ENCODE peak calls at places on chromosomes 6 and 20, in five cellular contexts. T, K, M, G and N are unnamed samples.

GRCh38 chr6:116136933-116137340 is 11.0 kb upstream of the COL10A1 start:
- DNase-seq in T (no peak), K (no peak), M (no peak), G (no peak), N (no peak)

GRCh38 chr6:159594106-159594749 is 98.8 kb downstream of the SOD2 start:
- DNase-seq in T (peak; percentile 33), K (no peak), M (no peak), G (no peak), N (peak; percentile 5)

GRCh38 chr20:43993552-43993951 is 78.9 kb downstream of the TOX2 start:
- DNase-seq in T (no peak), K (no peak), M (no peak), G (no peak), N (no peak)

GRCh38 chr6:129280719-129281118 is 397.8 kb downstream of the LAMA2 start:
- DNase-seq in T (no peak), K (no peak), M (no peak), G (no peak), N (no peak)

GRCh38 chr20:41145317-41145716 is 8.0 kb downstream of the PLCG1 start:
- DNase-seq in T (no peak), K (no peak), M (no peak), G (no peak), N (no peak)

GRCh38 chr20:47496118-47496517 is 5.6 kb upstream of the NCOA3 start:
- DNase-seq in T (no peak), K (no peak), M (no peak), G (no peak), N (no peak)

GRCh38 chr6:158008894-158009891 is 27.5 kb downstream of the SYNJ2 start:
- DNase-seq in T (no peak), K (no peak), M (peak; percentile 80), G (peak; percentile 72), N (no peak)

GRCh38 chr6:98834060-98835031 is at the start of gene POU3F2:
- DNase-seq in T (no peak), K (peak; percentile 75), M (peak; percentile 85), G (peak; percentile 88), N (peak; percentile 76)

GRCh38 chr6:140052757-140053729 is 678.6 kb upstream of the CITED2 start:
- DNase-seq in T (no peak), K (no peak), M (no peak), G (no peak), N (peak; percentile 52)

GRCh38 chr6:151060096-151060741 is 179.5 kb upstream of the AKAP12 start:
- DNase-seq in T (peak; percentile 98), K (no peak), M (no peak), G (no peak), N (peak; percentile 96)

GRCh38 chr6:166494101-166494441 is 92.4 kb downstream of the RAMACL start:
- DNase-seq in T (no peak), K (no peak), M (no peak), G (no peak), N (no peak)

GRCh38 chr20:32473231-32474008 is 111.7 kb downstream of the NOL4L start:
- DNase-seq in T (no peak), K (no peak), M (no peak), G (no peak), N (no peak)

GRCh38 chr6:67642582-67642981 is 992.5 kb upstream of the ADGRB3 start:
- DNase-seq in T (no peak), K (no peak), M (no peak), G (no peak), N (no peak)

GRCh38 chr6:9481292-9482029 is 933.4 kb downstream of the TFAP2A start:
- DNase-seq in T (peak; percentile 50), K (no peak), M (no peak), G (no peak), N (peak; percentile 45)

GRCh38 chr6:94177429-94177828 is 758.1 kb upstream of the EPHA7 start:
- DNase-seq in T (no peak), K (no peak), M (no peak), G (no peak), N (no peak)

GRCh38 chr6:167906899-167907298 is 80.2 kb downstream of the AFDN start:
- DNase-seq in T (no peak), K (no peak), M (no peak), G (no peak), N (peak; percentile 68)

GRCh38 chr6:85472744-85473143 is 22.9 kb downstream of the NT5E start:
- DNase-seq in T (no peak), K (no peak), M (no peak), G (no peak), N (peak; percentile 50)

GRCh38 chr6:112743343-112743742 is 396.2 kb downstream of the RFPL4B start:
- DNase-seq in T (no peak), K (no peak), M (no peak), G (no peak), N (no peak)

GRCh38 chr6:132060591-132060990 is 109.4 kb upstream of the CCN2 start:
- DNase-seq in T (no peak), K (no peak), M (no peak), G (no peak), N (peak; percentile 75)

GRCh38 chr6:110944681-110945151 is 13.8 kb upstream of the GTF3C6 start:
- DNase-seq in T (peak; percentile 69), K (no peak), M (no peak), G (no peak), N (peak; percentile 96)

GRCh38 chr6:134517145-134517658 is 199.3 kb upstream of the SGK1 start:
- DNase-seq in T (no peak), K (peak; percentile 84), M (peak; percentile 77), G (peak; percentile 81), N (peak; percentile 84)

GRCh38 chr6:151916680-151917164 is 109.2 kb downstream of the ESR1 start:
- DNase-seq in T (no peak), K (no peak), M (no peak), G (no peak), N (peak; percentile 97)

GRCh38 chr6:27829453-27830211 is 82.6 kb downstream of the OR2B2 start:
- DNase-seq in T (no peak), K (no peak), M (no peak), G (no peak), N (peak; percentile 13)

GRCh38 chr6:10746915-10747250 is 722 bp upstream of the TMEM14B start:
- DNase-seq in T (no peak), K (no peak), M (no peak), G (no peak), N (no peak)

GRCh38 chr6:36755435-36756348 is 58.1 kb downstream of the RAB44 start:
- DNase-seq in T (no peak), K (no peak), M (no peak), G (no peak), N (peak; percentile 89)

GRCh38 chr6:11413112-11413687 is 124.3 kb upstream of the TMEM170B start:
- DNase-seq in T (no peak), K (no peak), M (no peak), G (no peak), N (no peak)

GRCh38 chr6:3724451-3725144 is 26.9 kb downstream of the PXDC1 start:
- DNase-seq in T (no peak), K (no peak), M (peak; percentile 70), G (no peak), N (no peak)

GRCh38 chr6:11763460-11764249 is 14.9 kb downstream of the ADTRP start:
- DNase-seq in T (no peak), K (no peak), M (no peak), G (no peak), N (no peak)

GRCh38 chr6:33744895-33745546 is 1.7 kb downstream of the IP6K3 start:
- DNase-seq in T (no peak), K (no peak), M (no peak), G (no peak), N (no peak)

GRCh38 chr6:399785-400517 is 8.4 kb downstream of the IRF4 start:
- DNase-seq in T (no peak), K (no peak), M (no peak), G (no peak), N (no peak)

GRCh38 chr20:19761853-19762252 is 3.8 kb downstream of the RIN2 start:
- DNase-seq in T (no peak), K (peak; percentile 24), M (no peak), G (no peak), N (no peak)
- H3K4me3 ChIP-seq in T (no peak overlapping the region), K (no peak overlapping the region), M (no peak overlapping the region), G (no peak overlapping the region), N (no peak overlapping the region)

GRCh38 chr20:59514554-59514953 is 89.8 kb upstream of the PHACTR3 start:
- DNase-seq in T (no peak), K (no peak), M (no peak), G (no peak), N (no peak)

GRCh38 chr20:59518881-59519706 is 85.2 kb upstream of the PHACTR3 start:
- DNase-seq in T (peak; percentile 51), K (no peak), M (no peak), G (no peak), N (peak; percentile 61)

GRCh38 chr20:59515013-59515905 is 89.1 kb upstream of the PHACTR3 start:
- DNase-seq in T (peak; percentile 47), K (no peak), M (no peak), G (peak; percentile 75), N (peak; percentile 46)

GRCh38 chr20:59519707-59520014 is 84.7 kb upstream of the PHACTR3 start:
- DNase-seq in T (no peak), K (no peak), M (no peak), G (no peak), N (no peak)

GRCh38 chr20:59515906-59516209 is 88.5 kb upstream of the PHACTR3 start:
- DNase-seq in T (no peak), K (no peak), M (no peak), G (no peak), N (no peak)
- TF ChIP-seq CTCF in T (no peak), K (no peak), M (no peak), G (no peak), N (no peak)

DNA sequence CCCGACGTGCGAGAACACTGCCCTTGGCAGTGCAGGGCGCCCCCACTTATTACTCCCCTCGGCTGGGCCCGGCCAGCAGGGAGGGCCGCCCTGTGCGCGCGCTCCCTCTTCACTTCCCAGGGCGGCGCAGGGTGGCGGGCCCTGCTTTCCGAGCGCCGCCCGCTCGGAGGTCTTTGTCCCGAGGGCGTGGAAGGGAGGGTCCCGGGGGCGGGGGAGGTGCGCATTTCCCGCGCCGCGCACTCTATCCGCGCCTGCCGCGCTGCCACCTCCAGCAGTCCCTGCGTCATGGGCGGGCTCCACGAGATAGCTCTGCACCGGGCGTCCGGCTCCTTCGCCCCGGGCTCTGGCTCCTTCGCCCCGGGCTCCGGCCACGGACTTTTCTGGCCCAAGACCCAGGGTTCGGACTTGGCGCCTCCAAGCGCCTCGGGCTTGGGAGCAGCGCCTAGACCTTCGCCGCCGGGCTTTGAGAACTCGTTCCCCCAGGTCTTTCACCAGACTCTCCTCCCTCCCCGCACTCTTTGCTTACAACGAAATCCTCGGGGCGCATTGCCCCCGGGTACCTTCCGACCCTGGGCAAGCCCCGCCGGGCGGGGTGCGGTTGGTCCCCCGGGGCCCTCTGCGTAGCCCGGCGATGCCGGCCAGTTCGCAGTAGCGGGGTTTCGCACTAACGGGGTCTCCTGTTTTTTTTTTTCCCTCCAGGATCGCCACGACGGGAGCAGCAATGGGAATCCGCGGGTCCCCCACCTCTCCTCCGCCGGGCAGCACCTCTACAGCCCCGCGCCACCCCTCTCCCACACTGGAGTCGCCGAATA is 1.6 kb downstream of the TFAP2C start:
- DNase-seq in T (no peak), K (no peak), M (no peak), G (no peak), N (peak; percentile 61)
- H3K4me3 ChIP-seq in T (peak overlapping the region; percentile 61), K (peak overlapping the region; percentile 71), M (no peak overlapping the region), G (no peak overlapping the region), N (peak overlapping the region; percentile 98)

GRCh38 chr6:108145639-108146038 is 20.2 kb upstream of the NR2E1 start:
- DNase-seq in T (no peak), K (no peak), M (no peak), G (no peak), N (no peak)
- TF ChIP-seq CTCF in T (peak; percentile 22), K (no peak), M (no peak), G (no peak), N (no peak)